ENCODE peak calls at places on chromosomes 6 and 20, in five cellular contexts. Z, F, M, A and Y are unnamed samples.

GRCh38 chr20:32580970-32581838 is 3.9 kb downstream of the NOL4L start:
- DNase-seq in Z (peak), F (no peak), M (no peak), A (no peak), Y (no peak)

GRCh38 chr6:54043360-54043759 is 67.9 kb upstream of the MLIP start:
- DNase-seq in Z (no peak), F (no peak), M (no peak), A (no peak), Y (no peak)

GRCh38 chr6:137689377-137689776 is 177.7 kb upstream of the TNFAIP3 start:
- DNase-seq in Z (no peak), F (peak), M (no peak), A (no peak), Y (no peak)

GRCh38 chr6:170130771-170131241 is 160.1 kb downstream of the DLL1 start:
- DNase-seq in Z (no peak), F (no peak), M (peak), A (no peak), Y (no peak)

GRCh38 chr6:19204445-19204844 is 632.7 kb upstream of the ID4 start:
- DNase-seq in Z (no peak), F (no peak), M (no peak), A (no peak), Y (no peak)

GRCh38 chr6:158631678-158632537 is 12.6 kb downstream of the DYNLT1 start:
- DNase-seq in Z (no peak), F (no peak), M (peak), A (no peak), Y (peak)

GRCh38 chr6:69732640-69733039 is 64.2 kb downstream of the LMBRD1 start:
- DNase-seq in Z (no peak), F (no peak), M (no peak), A (no peak), Y (no peak)

GRCh38 chr6:1406306-1407058 is 17.1 kb downstream of the FOXF2 start:
- DNase-seq in Z (no peak), F (no peak), M (peak), A (no peak), Y (no peak)

GRCh38 chr6:67131827-67132226 is 1424.8 kb upstream of the EYS start:
- DNase-seq in Z (no peak), F (no peak), M (no peak), A (no peak), Y (no peak)

GRCh38 chr6:72861935-72862432 is 240.1 kb downstream of the KCNQ5 start:
- DNase-seq in Z (peak), F (no peak), M (no peak), A (no peak), Y (no peak)

GRCh38 chr20:52454660-52455059 is 263.1 kb upstream of the ZFP64 start:
- DNase-seq in Z (no peak), F (no peak), M (peak), A (no peak), Y (no peak)

GRCh38 chr6:38134704-38135088 is 315.2 kb downstream of the ZFAND3 start:
- DNase-seq in Z (no peak), F (no peak), M (no peak), A (no peak), Y (peak)

GRCh38 chr6:33918175-33918695 is 114.4 kb upstream of the MLN start:
- DNase-seq in Z (peak), F (no peak), M (no peak), A (no peak), Y (no peak)

GRCh38 chr6:168115748-168116445 is 36.9 kb upstream of the FRMD1 start:
- DNase-seq in Z (no peak), F (no peak), M (no peak), A (no peak), Y (no peak)

GRCh38 chr6:24931296-24931695 is 4.5 kb downstream of the RIPOR2 start:
- DNase-seq in Z (no peak), F (no peak), M (no peak), A (no peak), Y (peak)

GRCh38 chr20:51733070-51733469 is 35.1 kb downstream of the ATP9A start:
- DNase-seq in Z (no peak), F (no peak), M (no peak), A (no peak), Y (no peak)

GRCh38 chr6:3841711-3842565 is 7.2 kb upstream of the FAM50B start:
- DNase-seq in Z (no peak), F (no peak), M (peak), A (no peak), Y (no peak)

GRCh38 chr6:56101141-56101553 is 146.2 kb downstream of the COL21A1 start:
- DNase-seq in Z (no peak), F (no peak), M (peak), A (no peak), Y (no peak)

GRCh38 chr6:135212935-135213334 is 31.8 kb downstream of the MYB start:
- DNase-seq in Z (no peak), F (no peak), M (no peak), A (no peak), Y (no peak)

GRCh38 chr20:64137598-64138031 is 26.6 kb upstream of the MYT1 start:
- DNase-seq in Z (no peak), F (no peak), M (peak), A (peak), Y (no peak)

GRCh38 chr6:5778906-5779305 is 227.8 kb downstream of the NRN1 start:
- DNase-seq in Z (no peak), F (no peak), M (no peak), A (no peak), Y (no peak)

DNA sequence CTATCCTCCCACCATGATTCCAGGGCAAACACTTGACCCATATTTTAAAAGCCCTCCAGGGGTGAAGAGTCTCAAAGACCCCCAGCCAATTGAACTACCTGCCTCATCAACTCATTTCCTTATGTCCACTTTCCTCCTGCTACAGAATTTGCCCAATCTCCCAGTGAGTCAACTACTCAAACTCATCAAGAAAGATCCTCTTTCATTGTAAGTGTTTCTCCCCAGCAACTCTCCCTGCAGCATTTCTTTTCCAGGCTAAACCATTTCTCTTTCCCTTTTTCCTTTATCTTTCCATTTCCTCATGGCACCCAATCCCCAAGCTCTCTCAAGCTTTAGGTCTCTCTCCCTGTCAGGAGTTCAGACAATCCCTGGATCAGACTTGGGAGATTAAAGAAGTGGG is 1.5 kb downstream of the DLK2 start:
- DNase-seq in Z (no peak), F (no peak), M (no peak), A (no peak), Y (no peak)
- H3K27ac ChIP-seq in Z (no peak), F (no peak), M (no peak), A (no peak), Y (no peak)

GRCh38 chr20:44143896-44144295 is 43.1 kb downstream of the JPH2 start:
- DNase-seq in Z (peak), F (no peak), M (no peak), A (no peak), Y (no peak)

GRCh38 chr20:44145131-44145770 is 41.7 kb downstream of the JPH2 start:
- DNase-seq in Z (no peak), F (no peak), M (no peak), A (no peak), Y (no peak)

GRCh38 chr20:44138859-44139258 is 48.1 kb downstream of the JPH2 start:
- DNase-seq in Z (no peak), F (no peak), M (no peak), A (no peak), Y (no peak)

GRCh38 chr20:44142416-44142815 is 44.6 kb downstream of the JPH2 start:
- DNase-seq in Z (no peak), F (no peak), M (no peak), A (no peak), Y (no peak)

DNA sequence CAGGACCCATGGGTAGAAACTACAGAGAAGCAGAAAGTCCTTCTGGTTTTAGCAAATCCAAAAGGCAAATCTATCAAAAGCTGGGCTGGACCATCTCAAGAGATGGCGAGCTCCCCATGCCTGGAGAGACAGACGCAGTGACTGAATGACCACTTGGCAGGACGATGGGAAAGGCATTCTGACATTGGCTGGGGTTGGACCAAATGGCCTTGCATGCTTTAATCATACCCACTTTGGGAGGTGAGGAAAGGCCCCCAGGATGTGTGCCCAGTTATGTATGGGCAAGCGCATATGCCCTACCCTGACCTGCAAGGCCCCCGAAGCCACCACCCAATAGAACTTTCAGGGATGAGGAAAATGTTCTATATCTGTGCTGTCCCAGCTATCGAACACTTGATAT is 45.1 kb downstream of the JPH2 start:
- DNase-seq in Z (no peak), F (no peak), M (no peak), A (no peak), Y (peak)
- H3K27ac ChIP-seq in Z (peak), F (no peak), M (no peak), A (no peak), Y (peak)

GRCh38 chr6:36963451-36964290 is 9.1 kb downstream of the PI16 start:
- DNase-seq in Z (no peak), F (no peak), M (no peak), A (peak), Y (no peak)
- H3K27ac ChIP-seq in Z (no peak), F (no peak), M (no peak), A (no peak), Y (peak)

GRCh38 chr20:4369798-4370124 is 351.9 kb upstream of the PRND start:
- DNase-seq in Z (no peak), F (no peak), M (no peak), A (no peak), Y (no peak)
- H3K27ac ChIP-seq in Z (no peak), F (no peak), M (no peak), A (no peak), Y (peak)

GRCh38 chr20:528923-529594 is 14.5 kb downstream of the CSNK2A1 start:
- DNase-seq in Z (no peak), F (no peak), M (no peak), A (no peak), Y (no peak)
- H3K27ac ChIP-seq in Z (no peak), F (no peak), M (no peak), A (no peak), Y (no peak)

GRCh38 chr6:32842690-32843089 is 1.2 kb downstream of the PSMB8 start:
- DNase-seq in Z (no peak), F (no peak), M (no peak), A (no peak), Y (no peak)

GRCh38 chr6:32840604-32841246 is 2.2 kb upstream of the TAP2 start:
- DNase-seq in Z (no peak), F (no peak), M (no peak), A (no peak), Y (no peak)

GRCh38 chr6:32843979-32844838 is at the start of gene PSMB8:
- DNase-seq in Z (peak), F (peak), M (peak), A (peak), Y (peak)

GRCh38 chr6:32843321-32843978 is 397 bp downstream of the PSMB8 start:
- DNase-seq in Z (no peak), F (no peak), M (no peak), A (no peak), Y (no peak)

DNA sequence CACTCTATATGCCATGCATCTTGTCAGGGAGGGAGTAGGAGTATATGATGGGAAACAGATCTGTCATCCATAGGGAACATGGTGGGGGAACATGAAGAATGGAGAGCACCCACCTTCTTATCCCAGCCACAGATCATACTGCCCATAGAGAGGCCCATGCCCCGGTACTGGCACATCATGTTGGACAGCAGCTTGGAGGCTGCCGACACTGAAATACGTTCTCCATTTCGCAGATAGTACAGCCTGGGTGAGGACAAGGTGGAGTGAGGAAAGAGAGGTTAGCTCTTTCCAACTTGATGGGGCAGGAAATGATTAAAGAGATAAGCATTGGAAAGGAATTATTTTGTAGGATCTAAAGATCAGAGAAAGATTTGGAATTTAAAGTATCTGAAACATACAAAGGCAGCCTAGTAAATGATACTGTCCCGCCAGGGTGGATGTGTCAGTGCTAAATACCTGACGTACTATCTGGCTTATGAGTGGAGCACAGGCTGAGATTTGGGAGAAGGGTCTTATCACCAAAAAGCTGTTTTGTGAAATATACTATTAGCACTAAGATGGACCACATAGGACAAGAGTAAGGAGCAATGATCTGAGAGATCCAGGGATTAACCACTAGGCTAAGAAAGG is 1.7 kb downstream of the PSMB8 start:
- DNase-seq in Z (no peak), F (no peak), M (no peak), A (no peak), Y (no peak)
- H3K27ac ChIP-seq in Z (no peak), F (no peak), M (no peak), A (no peak), Y (peak)

DNA sequence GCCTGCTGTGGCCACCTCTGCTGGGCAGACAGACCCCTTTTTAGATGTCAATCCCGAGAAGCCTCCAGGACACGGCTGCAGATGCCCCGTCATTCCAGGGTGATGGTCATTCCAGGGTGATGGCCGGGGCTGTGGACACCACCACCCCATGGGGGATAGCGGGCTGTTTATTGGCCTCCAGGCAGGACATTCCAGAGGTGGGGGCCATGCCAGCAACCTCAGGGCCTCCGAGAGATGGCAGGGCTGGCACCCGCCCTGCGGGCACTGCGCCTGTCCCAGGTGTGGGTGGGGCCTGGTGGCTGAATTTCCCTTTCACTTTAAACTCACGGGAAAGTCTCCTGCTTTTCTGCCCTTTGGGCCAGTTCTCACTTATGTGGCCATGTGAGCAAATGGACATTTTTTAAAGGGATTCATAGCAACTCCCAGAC is 14.5 kb downstream of the COL9A3 start:
- DNase-seq in Z (no peak), F (no peak), M (no peak), A (no peak), Y (no peak)
- H3K27ac ChIP-seq in Z (no peak), F (peak), M (no peak), A (no peak), Y (no peak)

DNA sequence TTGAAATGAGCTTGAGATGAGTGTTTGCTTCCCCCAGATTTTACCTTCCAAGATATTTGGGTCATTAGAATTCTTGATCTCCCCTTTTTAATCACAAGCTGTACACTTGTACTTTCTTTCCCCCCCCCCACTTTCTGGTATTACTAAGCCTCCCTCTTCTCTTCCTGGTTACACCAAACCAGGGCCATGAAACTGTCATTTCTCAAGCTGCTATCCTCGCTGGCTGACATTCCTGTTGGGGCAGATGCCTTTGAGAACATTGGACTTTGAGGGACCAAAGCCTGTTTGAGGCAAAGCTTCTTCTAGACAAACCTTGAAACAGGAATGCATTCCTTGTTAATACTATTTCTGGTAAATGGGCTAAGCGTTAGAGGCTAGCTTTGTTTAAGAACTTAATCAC is 32.3 kb upstream of the MAP3K7 start:
- DNase-seq in Z (no peak), F (no peak), M (no peak), A (no peak), Y (no peak)
- H3K27ac ChIP-seq in Z (no peak), F (no peak), M (no peak), A (no peak), Y (no peak)

DNA sequence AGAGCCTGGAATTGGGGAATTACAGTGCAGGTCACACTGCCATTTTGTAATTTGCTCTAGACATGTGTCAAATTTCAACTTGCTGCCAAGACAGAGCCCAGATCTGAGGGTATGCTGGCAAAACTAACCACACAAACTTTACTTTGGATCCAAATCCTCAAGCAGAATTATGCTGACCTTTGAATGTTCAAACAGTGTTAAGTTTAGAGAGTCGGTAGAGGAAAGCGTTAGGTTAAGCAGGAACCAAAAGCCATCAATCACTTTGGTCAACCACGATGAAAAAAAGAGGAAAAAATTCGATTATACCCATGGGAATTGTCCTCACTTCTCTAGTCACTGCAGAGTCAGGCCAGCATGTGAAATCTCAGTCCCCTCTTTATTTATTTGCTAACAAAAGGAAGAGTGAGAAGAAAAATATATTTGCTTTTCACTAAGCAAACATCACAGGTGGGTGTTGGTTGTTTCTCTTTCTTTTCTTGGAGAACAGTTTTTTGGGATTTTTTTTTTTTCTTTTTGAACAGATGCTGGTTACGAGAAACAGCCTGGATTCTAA is 105.1 kb upstream of the ADGRF1 start:
- DNase-seq in Z (no peak), F (no peak), M (no peak), A (no peak), Y (no peak)
- H3K27ac ChIP-seq in Z (no peak), F (no peak), M (no peak), A (no peak), Y (no peak)